ENCODE peak calls at places on chromosomes 5 and 9, in five cellular contexts. U, S, B, F and D are unnamed samples.
A peak's percentile ranks its signal among the peaks of the same experiment; 100 is the strongest.

GRCh38 chr9:134130503-134131375 is 5.1 kb upstream of the WDR5 start:
- DNase-seq in U (peak; percentile 78), B (peak; percentile 16), F (no peak), S (no peak), D (peak; percentile 83)

GRCh38 chr9:27519466-27520465 is 4.3 kb upstream of the IFNK start:
- DNase-seq in U (no peak), S (no peak), F (no peak), B (no peak), D (no peak)

GRCh38 chr9:33378121-33378795 is 24.1 kb downstream of the AQP7 start:
- DNase-seq in F (no peak), B (no peak), S (no peak), U (no peak), D (no peak)

GRCh38 chr5:149605998-149606721 is 24.9 kb downstream of the ARHGEF37 start:
- DNase-seq in S (no peak), B (peak; percentile 80), U (no peak), F (peak; percentile 79), D (no peak)

GRCh38 chr5:131265318-131265803 is 1.5 kb downstream of the CDC42SE2 start:
- DNase-seq in B (no peak), S (no peak), U (no peak), F (no peak), D (no peak)

GRCh38 chr5:138726848-138727247 is 26.4 kb upstream of the CTNNA1 start:
- DNase-seq in F (no peak), S (no peak), B (no peak), U (no peak), D (no peak)

GRCh38 chr9:105259274-105259673 is 14.8 kb downstream of the SLC44A1 start:
- DNase-seq in F (no peak), U (no peak), S (no peak), B (no peak), D (no peak)

GRCh38 chr5:10243660-10244240 is 5.9 kb downstream of the ATPSCKMT start:
- DNase-seq in S (no peak), F (no peak), B (no peak), U (no peak), D (no peak)

GRCh38 chr9:133815781-133816180 is 77.6 kb upstream of the SARDH start:
- DNase-seq in F (no peak), B (no peak), U (no peak), S (no peak), D (no peak)

GRCh38 chr9:86282979-86283535 is 719 bp upstream of the ISCA1 start:
- DNase-seq in S (peak; percentile 52), U (no peak), F (no peak), B (peak; percentile 14), D (no peak)

GRCh38 chr9:13586726-13587392 is 307.4 kb upstream of the MPDZ start:
- DNase-seq in U (no peak), B (no peak), S (no peak), F (no peak), D (no peak)

GRCh38 chr5:144638802-144639201 is 468.1 kb downstream of the KCTD16 start:
- DNase-seq in B (no peak), S (no peak), F (no peak), U (no peak), D (no peak)

GRCh38 chr5:144634138-144634537 is 463.5 kb downstream of the KCTD16 start:
- DNase-seq in B (no peak), F (no peak), U (no peak), S (no peak), D (no peak)
- H3K9me3 ChIP-seq in B (peaks cover 48% of the 10 kb centered on the region), F (peaks cover 49% of the 10 kb centered on the region), U (no peaks in the 10 kb centered on the region), S (peaks cover 3% of the 10 kb centered on the region), D (peaks cover 50% of the 10 kb centered on the region)

GRCh38 chr5:105836263-105836662 is 1834.5 kb downstream of the EFNA5 start:
- DNase-seq in B (no peak), S (peak; percentile 13), U (no peak), F (no peak), D (no peak)
- TF ChIP-seq CTCF in B (no peak), S (no peak), U (no peak), F (no peak), D (no peak)

DNA sequence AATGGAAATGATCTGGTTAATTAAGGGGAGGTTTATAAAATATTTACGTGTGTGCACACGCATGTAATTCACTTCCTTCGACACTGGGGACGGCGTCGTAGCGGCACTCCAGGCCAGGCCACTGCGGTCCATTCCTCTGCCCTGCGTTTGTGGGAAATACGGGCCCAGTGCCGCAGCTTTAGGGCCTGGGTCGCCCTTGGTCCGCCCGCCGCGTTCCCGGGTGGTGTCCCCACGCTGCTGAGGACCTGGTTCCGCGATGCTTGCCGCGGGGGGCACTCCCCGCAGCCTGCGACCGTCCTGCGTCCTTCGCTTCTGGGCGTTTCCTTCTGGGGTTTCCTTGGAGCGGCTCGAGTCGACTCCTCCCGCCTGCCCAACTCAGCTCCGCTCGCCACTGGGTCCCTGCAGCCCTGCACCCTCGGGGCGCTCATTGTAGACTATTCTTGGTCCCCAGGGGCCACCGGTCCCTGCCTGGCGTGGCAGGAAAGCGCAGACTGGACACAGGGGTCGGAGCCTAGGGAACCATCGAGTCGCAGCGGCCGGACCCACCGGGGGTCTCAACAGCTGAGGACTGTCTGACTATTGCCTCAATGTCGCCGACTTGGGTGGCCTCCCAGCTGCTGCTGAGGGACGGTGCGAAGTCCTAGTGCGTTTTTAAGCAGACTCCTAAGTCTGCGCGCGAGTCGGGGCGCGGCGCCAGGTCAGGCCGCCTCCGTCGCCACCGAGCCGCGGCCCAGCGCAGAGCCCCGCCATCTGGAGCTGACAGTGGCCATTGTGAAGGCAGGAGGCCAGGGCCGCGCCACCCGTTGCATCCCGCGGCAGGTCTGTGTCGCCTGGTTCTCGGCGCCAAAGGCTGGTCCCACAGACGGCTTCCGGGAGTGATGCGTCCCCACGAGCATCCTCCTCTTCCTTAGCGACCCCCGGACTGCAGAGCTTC is 4.4 kb upstream of the IRX1 start:
- DNase-seq in B (no peak), S (no peak), U (no peak), F (no peak), D (no peak)
- H3K9me3 ChIP-seq in B (no peaks in the 10 kb centered on the region), S (peaks cover 5% of the 10 kb centered on the region), U (no peaks in the 10 kb centered on the region), F (no peaks in the 10 kb centered on the region), D (no peaks in the 10 kb centered on the region)

GRCh38 chr9:36980148-36980974 is 53.7 kb downstream of the PAX5 start:
- DNase-seq in F (no peak), B (no peak), U (no peak), S (no peak), D (no peak)
- TF ChIP-seq CTCF in F (no peak), B (no peak), U (no peak), S (no peak), D (no peak)

DNA sequence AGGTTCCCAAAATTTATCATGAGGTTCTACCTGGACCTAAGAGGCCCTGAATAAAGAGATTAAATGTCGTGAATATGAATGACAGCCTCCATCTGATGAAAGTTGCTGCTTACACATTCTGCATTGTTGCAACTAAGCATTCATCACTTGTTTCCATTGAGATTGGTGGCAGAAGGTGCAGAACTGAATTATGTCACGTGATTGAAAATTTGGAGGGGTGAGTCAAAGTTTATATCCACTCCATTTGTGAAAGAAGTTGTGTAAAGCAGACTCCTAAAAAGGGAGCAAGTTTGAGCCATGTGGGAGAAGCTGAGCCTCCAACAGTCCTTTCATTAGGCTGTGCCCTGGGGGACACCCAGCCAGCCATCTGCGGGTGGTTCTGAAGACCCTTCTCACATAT is 4.9 kb upstream of the PTCH1 start:
- DNase-seq in B (no peak), S (no peak), F (no peak), U (no peak), D (no peak)
- H3K9me3 ChIP-seq in B (no peaks in the 10 kb centered on the region), S (no peaks in the 10 kb centered on the region), F (no peaks in the 10 kb centered on the region), U (no peaks in the 10 kb centered on the region), D (no peaks in the 10 kb centered on the region)

GRCh38 chr9:137878957-137879555 is 1.5 kb downstream of the CACNA1B start:
- DNase-seq in B (no peak), U (no peak), S (no peak), F (no peak), D (no peak)

GRCh38 chr9:137880160-137880975 is 2.8 kb downstream of the CACNA1B start:
- DNase-seq in B (no peak), F (no peak), U (no peak), S (no peak), D (no peak)

GRCh38 chr9:137876781-137877386 is 698 bp upstream of the CACNA1B start:
- DNase-seq in S (no peak), F (no peak), U (no peak), B (no peak), D (no peak)

GRCh38 chr9:137879566-137880150 is 2.1 kb downstream of the CACNA1B start:
- DNase-seq in S (no peak), U (no peak), F (no peak), B (no peak), D (no peak)

DNA sequence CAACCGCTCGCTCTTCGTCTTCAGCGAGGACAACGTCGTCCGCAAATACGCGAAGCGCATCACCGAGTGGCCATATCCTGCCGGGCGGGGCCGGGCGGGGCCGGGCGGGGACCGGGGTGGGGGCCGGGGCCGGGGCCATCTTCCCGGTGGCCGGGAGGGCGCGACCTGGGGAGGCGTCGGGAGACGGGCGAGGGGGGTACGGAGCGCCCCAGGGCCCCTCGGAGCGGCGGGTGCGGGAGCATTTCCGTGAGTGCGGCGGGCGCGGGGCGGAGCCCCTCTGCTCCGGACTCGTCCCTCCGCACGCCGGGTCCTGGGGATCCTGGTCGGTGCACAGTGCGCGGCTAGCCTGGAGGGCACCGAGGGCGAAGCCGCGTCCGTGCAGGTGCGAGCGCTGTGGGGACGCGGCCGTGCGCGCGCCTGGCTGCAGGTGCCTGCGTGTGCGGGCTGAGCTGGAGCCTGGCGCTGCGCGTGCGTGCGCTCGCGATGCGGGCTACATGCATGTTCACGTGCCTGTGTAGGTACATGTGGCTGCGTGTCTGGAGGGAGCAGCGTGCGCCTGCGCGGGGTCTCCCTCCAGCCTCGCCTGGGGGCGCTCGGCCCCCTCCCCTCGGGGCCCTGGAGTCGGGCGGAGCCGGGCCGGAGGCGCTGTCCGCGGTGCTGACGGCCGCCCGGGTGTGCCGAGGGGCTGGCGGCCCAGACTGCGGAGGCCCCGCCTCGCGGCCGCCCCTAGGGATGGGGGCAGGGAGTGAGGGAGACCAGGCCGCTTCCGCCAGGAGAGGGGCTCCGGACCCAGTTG is 762 bp downstream of the CACNA1B start:
- DNase-seq in S (no peak), U (peak; percentile 38), B (peak; percentile 15), F (no peak), D (no peak)
- TF ChIP-seq CTCF in S (no peak), U (no peak), B (no peak), F (no peak), D (no peak)